ENCODE peak calls at places on chromosomes 4 and X, in eight cellular contexts. One of them, this sample, is unnamed.
A peak's percentile ranks its signal among the peaks of the same experiment; 100 is the strongest.

GRCh38 chrX:151984328-151984727 is 9.9 kb upstream of the GABRE start:
- DNase-seq in uterus: no peak
- DNase-seq in esophagus squamous epithelium: no peak
- DNase-seq in ovary: no peak
- DNase-seq in stomach: no peak
- DNase-seq in breast epithelium: no peak
- DNase-seq in tibial nerve: no peak
- DNase-seq in endothelial cell of umbilical vein: peak; percentile 94
- DNase-seq in this sample: no peak

GRCh38 chrX:67648361-67648760 is 104.5 kb downstream of the AR start:
- DNase-seq in tibial nerve: no peak
- DNase-seq in esophagus squamous epithelium: no peak
- DNase-seq in uterus: no peak
- DNase-seq in stomach: no peak
- DNase-seq in breast epithelium: no peak
- DNase-seq in ovary: no peak
- DNase-seq in endothelial cell of umbilical vein: no peak
- DNase-seq in this sample: no peak

GRCh38 chr4:73853246-73853704 is at the start of gene PF4V1:
- DNase-seq in ovary: no peak
- DNase-seq in tibial nerve: no peak
- DNase-seq in stomach: peak; percentile 50
- DNase-seq in endothelial cell of umbilical vein: peak; percentile 13
- DNase-seq in uterus: no peak
- DNase-seq in esophagus squamous epithelium: no peak
- DNase-seq in breast epithelium: no peak
- DNase-seq in this sample: peak; percentile 69

GRCh38 chr4:79917246-79917645 is 155.8 kb downstream of the ANTXR2 start:
- DNase-seq in endothelial cell of umbilical vein: peak; percentile 62
- DNase-seq in uterus: no peak
- DNase-seq in stomach: peak; percentile 31
- DNase-seq in ovary: no peak
- DNase-seq in esophagus squamous epithelium: no peak
- DNase-seq in breast epithelium: no peak
- DNase-seq in tibial nerve: no peak
- DNase-seq in this sample: no peak

GRCh38 chr4:54332577-54332976 is 103.5 kb downstream of the PDGFRA start:
- DNase-seq in tibial nerve: no peak
- DNase-seq in ovary: no peak
- DNase-seq in uterus: no peak
- DNase-seq in endothelial cell of umbilical vein: no peak
- DNase-seq in stomach: no peak
- DNase-seq in esophagus squamous epithelium: no peak
- DNase-seq in breast epithelium: no peak
- DNase-seq in this sample: no peak

GRCh38 chrX:134764202-134764785 is 106.0 kb upstream of the PLAC1 start:
- DNase-seq in endothelial cell of umbilical vein: peak; percentile 41
- DNase-seq in uterus: no peak
- DNase-seq in tibial nerve: no peak
- DNase-seq in stomach: no peak
- DNase-seq in breast epithelium: no peak
- DNase-seq in ovary: no peak
- DNase-seq in esophagus squamous epithelium: no peak
- DNase-seq in this sample: no peak

GRCh38 chr4:155442267-155443105 is 65.7 kb upstream of the MAP9 start:
- DNase-seq in breast epithelium: peak; percentile 77
- DNase-seq in ovary: peak; percentile 77
- DNase-seq in endothelial cell of umbilical vein: peak; percentile 93
- DNase-seq in esophagus squamous epithelium: no peak
- DNase-seq in tibial nerve: peak; percentile 78
- DNase-seq in stomach: peak; percentile 78
- DNase-seq in uterus: peak; percentile 86
- DNase-seq in this sample: peak; percentile 92

GRCh38 chr4:122073615-122074014 is 78.5 kb upstream of the BLTP1 start:
- DNase-seq in ovary: no peak
- DNase-seq in tibial nerve: no peak
- DNase-seq in breast epithelium: no peak
- DNase-seq in stomach: no peak
- DNase-seq in uterus: no peak
- DNase-seq in esophagus squamous epithelium: no peak
- DNase-seq in endothelial cell of umbilical vein: no peak
- DNase-seq in this sample: no peak

GRCh38 chrX:30513284-30513683 is 64.3 kb downstream of the TASL start:
- DNase-seq in stomach: no peak
- DNase-seq in breast epithelium: no peak
- DNase-seq in uterus: no peak
- DNase-seq in esophagus squamous epithelium: no peak
- DNase-seq in tibial nerve: no peak
- DNase-seq in ovary: no peak
- DNase-seq in endothelial cell of umbilical vein: peak; percentile 2
- DNase-seq in this sample: no peak

GRCh38 chr4:85825937-85826678 is 351.2 kb downstream of the ARHGAP24 start:
- DNase-seq in endothelial cell of umbilical vein: peak; percentile 66
- DNase-seq in uterus: no peak
- DNase-seq in esophagus squamous epithelium: no peak
- DNase-seq in tibial nerve: no peak
- DNase-seq in ovary: no peak
- DNase-seq in breast epithelium: no peak
- DNase-seq in stomach: peak; percentile 50
- DNase-seq in this sample: no peak

GRCh38 chr4:85086721-85087120 is 120.2 kb upstream of the WDFY3 start:
- DNase-seq in endothelial cell of umbilical vein: no peak
- DNase-seq in esophagus squamous epithelium: no peak
- DNase-seq in uterus: no peak
- DNase-seq in ovary: no peak
- DNase-seq in stomach: no peak
- DNase-seq in breast epithelium: no peak
- DNase-seq in tibial nerve: no peak
- DNase-seq in this sample: no peak

GRCh38 chr4:183729430-183730328 is 70.6 kb downstream of the TRAPPC11 start:
- DNase-seq in breast epithelium: no peak
- DNase-seq in uterus: no peak
- DNase-seq in esophagus squamous epithelium: no peak
- DNase-seq in tibial nerve: no peak
- DNase-seq in ovary: no peak
- DNase-seq in stomach: no peak
- DNase-seq in endothelial cell of umbilical vein: no peak
- DNase-seq in this sample: no peak

GRCh38 chr4:122783301-122784215 is 43.1 kb upstream of the FGF2 start:
- DNase-seq in ovary: peak; percentile 44
- DNase-seq in breast epithelium: no peak
- DNase-seq in esophagus squamous epithelium: no peak
- DNase-seq in endothelial cell of umbilical vein: peak; percentile 86
- DNase-seq in uterus: no peak
- DNase-seq in tibial nerve: peak; percentile 14
- DNase-seq in stomach: no peak
- DNase-seq in this sample: peak; percentile 77

GRCh38 chr4:76311896-76312331 is 5.4 kb downstream of the STBD1 start:
- DNase-seq in endothelial cell of umbilical vein: no peak
- DNase-seq in breast epithelium: no peak
- DNase-seq in esophagus squamous epithelium: no peak
- DNase-seq in stomach: no peak
- DNase-seq in ovary: no peak
- DNase-seq in uterus: no peak
- DNase-seq in tibial nerve: no peak
- DNase-seq in this sample: no peak

GRCh38 chrX:96183843-96184242 is 500.8 kb upstream of the DIAPH2 start:
- DNase-seq in breast epithelium: no peak
- DNase-seq in esophagus squamous epithelium: no peak
- DNase-seq in uterus: no peak
- DNase-seq in tibial nerve: no peak
- DNase-seq in endothelial cell of umbilical vein: peak; percentile 6
- DNase-seq in ovary: no peak
- DNase-seq in stomach: no peak
- DNase-seq in this sample: no peak

GRCh38 chr4:82005153-82005552 is 368.6 kb downstream of the HNRNPD start:
- DNase-seq in endothelial cell of umbilical vein: peak; percentile 7
- DNase-seq in stomach: no peak
- DNase-seq in esophagus squamous epithelium: no peak
- DNase-seq in tibial nerve: no peak
- DNase-seq in uterus: no peak
- DNase-seq in breast epithelium: no peak
- DNase-seq in ovary: no peak
- DNase-seq in this sample: no peak

GRCh38 chr4:181968371-181968770 is 274.8 kb upstream of the TENM3 start:
- DNase-seq in breast epithelium: no peak
- DNase-seq in endothelial cell of umbilical vein: no peak
- DNase-seq in ovary: no peak
- DNase-seq in uterus: no peak
- DNase-seq in stomach: no peak
- DNase-seq in esophagus squamous epithelium: no peak
- DNase-seq in tibial nerve: no peak
- DNase-seq in this sample: no peak

GRCh38 chr4:159983080-159983479 is 880.2 kb downstream of the RAPGEF2 start:
- DNase-seq in uterus: no peak
- DNase-seq in tibial nerve: no peak
- DNase-seq in breast epithelium: no peak
- DNase-seq in esophagus squamous epithelium: no peak
- DNase-seq in ovary: no peak
- DNase-seq in stomach: no peak
- DNase-seq in endothelial cell of umbilical vein: no peak
- DNase-seq in this sample: no peak

GRCh38 chr4:2662598-2662997 is 93.5 kb downstream of the TNIP2 start:
- DNase-seq in ovary: no peak
- DNase-seq in breast epithelium: no peak
- DNase-seq in stomach: no peak
- DNase-seq in esophagus squamous epithelium: no peak
- DNase-seq in tibial nerve: no peak
- DNase-seq in endothelial cell of umbilical vein: no peak
- DNase-seq in uterus: no peak
- DNase-seq in this sample: no peak

GRCh38 chr4:188624370-188624769 is 485.1 kb downstream of the TRIML1 start:
- DNase-seq in ovary: no peak
- DNase-seq in esophagus squamous epithelium: no peak
- DNase-seq in stomach: no peak
- DNase-seq in tibial nerve: no peak
- DNase-seq in endothelial cell of umbilical vein: no peak
- DNase-seq in uterus: no peak
- DNase-seq in breast epithelium: no peak
- DNase-seq in this sample: no peak

GRCh38 chr4:48315728-48316630 is 25.4 kb upstream of the SLAIN2 start:
- DNase-seq in ovary: no peak
- DNase-seq in stomach: no peak
- DNase-seq in esophagus squamous epithelium: no peak
- DNase-seq in uterus: no peak
- DNase-seq in tibial nerve: no peak
- DNase-seq in endothelial cell of umbilical vein: peak; percentile 64
- DNase-seq in breast epithelium: no peak
- DNase-seq in this sample: no peak

GRCh38 chrX:112779139-112779538 is 61.5 kb downstream of the AMOT start:
- DNase-seq in endothelial cell of umbilical vein: no peak
- DNase-seq in stomach: no peak
- DNase-seq in ovary: no peak
- DNase-seq in uterus: no peak
- DNase-seq in esophagus squamous epithelium: no peak
- DNase-seq in tibial nerve: no peak
- DNase-seq in breast epithelium: no peak
- DNase-seq in this sample: no peak

GRCh38 chrX:112769034-112769433 is 71.6 kb downstream of the AMOT start:
- DNase-seq in breast epithelium: no peak
- DNase-seq in endothelial cell of umbilical vein: no peak
- DNase-seq in uterus: no peak
- DNase-seq in stomach: no peak
- DNase-seq in esophagus squamous epithelium: no peak
- DNase-seq in ovary: no peak
- DNase-seq in tibial nerve: no peak
- DNase-seq in this sample: no peak

GRCh38 chrX:112768563-112768962 is 72.1 kb downstream of the AMOT start:
- DNase-seq in stomach: no peak
- DNase-seq in endothelial cell of umbilical vein: no peak
- DNase-seq in uterus: no peak
- DNase-seq in breast epithelium: no peak
- DNase-seq in ovary: no peak
- DNase-seq in esophagus squamous epithelium: no peak
- DNase-seq in tibial nerve: no peak
- DNase-seq in this sample: no peak

DNA sequence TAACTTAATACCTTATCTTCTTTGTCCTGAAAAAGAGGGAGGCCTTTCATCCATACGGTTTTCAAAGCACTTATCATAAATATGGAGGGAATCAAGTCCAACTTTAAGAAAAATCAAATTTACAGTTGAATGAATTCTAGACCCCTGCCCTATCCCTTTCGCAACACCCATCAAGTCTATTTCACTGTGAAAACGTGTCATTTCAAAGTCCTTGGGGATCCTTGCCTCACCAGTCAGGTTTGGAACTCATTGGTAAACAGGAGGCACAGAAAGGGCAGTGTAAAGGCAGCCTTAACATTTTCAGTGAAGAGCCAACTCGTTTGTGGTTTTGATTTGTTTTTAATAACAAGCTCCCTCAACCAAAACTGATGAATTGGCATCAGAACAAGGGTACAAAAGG is 66.5 kb downstream of the AMOT start:
- DNase-seq in stomach: no peak
- DNase-seq in breast epithelium: no peak
- DNase-seq in endothelial cell of umbilical vein: no peak
- DNase-seq in tibial nerve: no peak
- DNase-seq in ovary: no peak
- DNase-seq in uterus: no peak
- DNase-seq in esophagus squamous epithelium: no peak
- DNase-seq in this sample: no peak
- TF ChIP-seq POLR2A in stomach: no peak
- TF ChIP-seq POLR2A in breast epithelium: no peak
- TF ChIP-seq POLR2A in endothelial cell of umbilical vein: no peak
- TF ChIP-seq POLR2A in tibial nerve: no peak
- TF ChIP-seq POLR2A in ovary: no peak
- TF ChIP-seq POLR2A in uterus: no peak
- TF ChIP-seq POLR2A in esophagus squamous epithelium: no peak
- TF ChIP-seq POLR2A in this sample: no peak

GRCh38 chr4:12118651-12119213 is 690.0 kb upstream of the HS3ST1 start:
- DNase-seq in ovary: no peak
- DNase-seq in endothelial cell of umbilical vein: no peak
- DNase-seq in stomach: no peak
- DNase-seq in breast epithelium: no peak
- DNase-seq in tibial nerve: no peak
- DNase-seq in uterus: no peak
- DNase-seq in esophagus squamous epithelium: no peak
- DNase-seq in this sample: no peak
- H3K27ac ChIP-seq in ovary: no peak overlapping the region
- H3K27ac ChIP-seq in endothelial cell of umbilical vein: no peak overlapping the region
- H3K27ac ChIP-seq in stomach: no peak overlapping the region
- H3K27ac ChIP-seq in breast epithelium: no peak overlapping the region
- H3K27ac ChIP-seq in tibial nerve: no peak overlapping the region
- H3K27ac ChIP-seq in uterus: no peak overlapping the region
- H3K27ac ChIP-seq in esophagus squamous epithelium: no peak overlapping the region
- H3K27ac ChIP-seq in this sample: no peak overlapping the region

GRCh38 chrX:14073561-14073960 is 43.9 kb upstream of the GEMIN8 start:
- DNase-seq in endothelial cell of umbilical vein: no peak
- DNase-seq in ovary: no peak
- DNase-seq in esophagus squamous epithelium: no peak
- DNase-seq in breast epithelium: no peak
- DNase-seq in tibial nerve: no peak
- DNase-seq in uterus: no peak
- DNase-seq in stomach: no peak
- DNase-seq in this sample: no peak
- TF ChIP-seq POLR2A in endothelial cell of umbilical vein: no peak
- TF ChIP-seq POLR2A in ovary: no peak
- TF ChIP-seq POLR2A in esophagus squamous epithelium: no peak
- TF ChIP-seq POLR2A in breast epithelium: no peak
- TF ChIP-seq POLR2A in tibial nerve: no peak
- TF ChIP-seq POLR2A in uterus: no peak
- TF ChIP-seq POLR2A in stomach: no peak
- TF ChIP-seq POLR2A in this sample: no peak

GRCh38 chrX:110341189-110342035 is 17.2 kb upstream of the RTL9 start:
- DNase-seq in esophagus squamous epithelium: no peak
- DNase-seq in uterus: no peak
- DNase-seq in stomach: no peak
- DNase-seq in tibial nerve: no peak
- DNase-seq in breast epithelium: no peak
- DNase-seq in ovary: no peak
- DNase-seq in endothelial cell of umbilical vein: no peak
- DNase-seq in this sample: no peak
- H3K27ac ChIP-seq in esophagus squamous epithelium: no peak overlapping the region
- H3K27ac ChIP-seq in uterus: no peak overlapping the region
- H3K27ac ChIP-seq in stomach: no peak overlapping the region
- H3K27ac ChIP-seq in tibial nerve: no peak overlapping the region
- H3K27ac ChIP-seq in breast epithelium: no peak overlapping the region
- H3K27ac ChIP-seq in ovary: no peak overlapping the region
- H3K27ac ChIP-seq in endothelial cell of umbilical vein: no peak overlapping the region
- H3K27ac ChIP-seq in this sample: no peak overlapping the region

This sample was measured in sigmoid colon.